ENCODE peak calls at places on chromosome 12, in four cellular contexts. C is CD4-positive, alpha-beta T cell; K is natural killer cell; S is HFF-Myc. L is an unnamed sample.

GRCh38 chr12:32875990-32876389 is 20.6 kb downstream of the PKP2 start:
- DNase-seq in C (no peak), K (no peak), S (no peak), L (no peak)

GRCh38 chr12:12562016-12562483 is 613 bp downstream of the DUSP16 start:
- DNase-seq in C (no peak), K (peak; percentile 34), S (no peak), L (peak; percentile 22)

GRCh38 chr12:95701275-95701674 is 89.3 kb downstream of the NTN4 start:
- DNase-seq in S (no peak), C (no peak), K (no peak), L (no peak)

GRCh38 chr12:132489078-132489601 is 811 bp upstream of the FBRSL1 start:
- DNase-seq in K (peak; percentile 74), C (peak; percentile 57), S (no peak), L (no peak)

GRCh38 chr12:3204716-3205617 is 127.8 kb downstream of the TSPAN9 start:
- DNase-seq in K (no peak), S (no peak), C (no peak), L (no peak)

GRCh38 chr12:124327362-124328043 is 32.6 kb downstream of the RFLNA start:
- DNase-seq in C (no peak), K (no peak), S (no peak), L (no peak)

GRCh38 chr12:526089-526488 is 66.3 kb downstream of the B4GALNT3 start:
- DNase-seq in K (no peak), S (no peak), C (no peak), L (no peak)

GRCh38 chr12:26830358-26830757 is 2.6 kb downstream of the ITPR2 start:
- DNase-seq in C (no peak), S (no peak), K (no peak), L (no peak)

GRCh38 chr12:55931780-55932545 is 1.0 kb downstream of the DGKA start:
- DNase-seq in S (no peak), C (no peak), K (peak; percentile 40), L (peak; percentile 22)

GRCh38 chr12:88391556-88391955 is 188.7 kb downstream of the KITLG start:
- DNase-seq in C (no peak), K (no peak), S (peak; percentile 65), L (no peak)

GRCh38 chr12:124410354-124411175 is 115.7 kb downstream of the RFLNA start:
- DNase-seq in C (no peak), S (no peak), K (no peak), L (no peak)

GRCh38 chr12:111635524-111635923 is 36.4 kb upstream of the ATXN2 start:
- DNase-seq in K (no peak), S (no peak), C (no peak), L (no peak)

GRCh38 chr12:73935817-73936216 is 601.8 kb upstream of the ATXN7L3B start:
- DNase-seq in C (no peak), K (no peak), S (no peak), L (no peak)

GRCh38 chr12:56462565-56462964 is 5.8 kb upstream of the SPRYD4 start:
- DNase-seq in S (no peak), K (no peak), C (no peak), L (no peak)

GRCh38 chr12:115101518-115101917 is 417.5 kb upstream of the TBX3 start:
- DNase-seq in S (no peak), C (no peak), K (no peak), L (no peak)

GRCh38 chr12:26528943-26529342 is 304.1 kb downstream of the ITPR2 start:
- DNase-seq in S (no peak), K (no peak), C (no peak), L (no peak)

GRCh38 chr12:56020437-56021189 is at the start of gene IKZF4:
- DNase-seq in K (no peak), S (no peak), C (no peak), L (peak; percentile 42)

GRCh38 chr12:66409195-66409871 is 107.0 kb downstream of the HELB start:
- DNase-seq in K (no peak), C (peak; percentile 25), S (peak; percentile 58), L (no peak)

DNA sequence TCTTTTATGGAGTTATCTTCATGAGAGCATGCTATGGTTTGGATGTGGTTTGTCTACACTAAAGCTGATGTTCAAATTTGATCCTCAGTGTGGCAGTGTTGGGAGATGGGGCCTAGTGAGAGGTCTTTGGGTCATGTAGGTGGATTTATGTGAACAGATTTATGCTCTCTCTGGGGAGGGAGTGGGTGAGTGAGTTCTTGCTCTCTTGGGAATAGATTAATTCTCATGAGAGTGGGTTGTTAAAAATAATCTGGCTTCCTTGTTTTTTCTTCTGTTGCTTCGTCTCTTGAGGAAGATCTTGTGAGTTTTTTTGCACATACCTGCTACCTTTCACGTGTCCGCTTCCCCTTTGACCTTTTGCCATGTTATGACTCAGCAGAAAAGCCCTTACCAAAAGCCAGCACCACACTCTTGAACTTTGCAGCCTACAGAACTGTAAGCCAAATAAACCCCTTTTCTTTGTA is 20.5 kb downstream of the DERA start:
- DNase-seq in S (no peak), K (no peak), C (no peak), L (no peak)
- TF ChIP-seq CTCF in S (no peak), K (no peak), C (no peak), L (peak; percentile 5)

GRCh38 chr12:29086325-29087271 is 62.5 kb upstream of the FAR2 start:
- DNase-seq in S (no peak), C (no peak), K (no peak), L (no peak)

GRCh38 chr12:29088611-29089219 is 60.4 kb upstream of the FAR2 start:
- DNase-seq in S (peak; percentile 4), C (no peak), K (no peak), L (no peak)
- TF ChIP-seq CTCF in S (peak; percentile 31), C (peak; percentile 67), K (peak; percentile 61), L (peak; percentile 48)

GRCh38 chr12:122946690-122947271 is 19.5 kb downstream of the ABCB9 start:
- DNase-seq in S (peak; percentile 98), K (peak; percentile 84), C (peak; percentile 23), L (no peak)
- TF ChIP-seq CTCF in S (peak; percentile 52), K (no peak), C (no peak), L (no peak)

GRCh38 chr12:108967869-108968540 is 52.9 kb downstream of the SVOP start:
- DNase-seq in K (no peak), C (no peak), S (no peak), L (no peak)
- TF ChIP-seq CTCF in K (peak; percentile 14), C (peak; percentile 31), S (peak; percentile 52), L (peak; percentile 41)

DNA sequence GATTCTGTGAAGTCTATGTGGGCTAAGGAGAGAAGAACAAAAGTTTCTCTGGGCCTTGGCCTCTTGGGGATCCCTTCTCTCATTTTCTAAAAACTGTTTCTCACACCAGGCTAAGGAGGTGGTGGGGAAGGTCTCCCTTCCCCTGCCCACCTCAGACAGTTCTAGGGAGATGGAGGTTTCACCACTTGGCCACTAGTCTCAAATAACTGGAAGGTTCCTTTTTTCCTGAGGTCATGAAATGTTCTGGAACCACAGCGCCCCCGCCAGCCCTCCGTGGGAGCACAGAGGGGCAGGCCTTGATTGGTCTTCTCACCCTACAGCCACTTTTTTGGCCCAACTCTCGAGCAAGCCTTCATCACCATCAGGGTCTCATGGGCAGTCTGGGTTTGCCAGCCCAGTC is 12.6 kb downstream of the C12orf43 start:
- DNase-seq in K (no peak), C (no peak), S (no peak), L (no peak)
- TF ChIP-seq CTCF in K (no peak), C (no peak), S (no peak), L (peak; percentile 49)

GRCh38 chr12:57737467-57738141 is 938 bp downstream of the AGAP2 start:
- DNase-seq in K (no peak), C (no peak), S (no peak), L (no peak)
- TF ChIP-seq CTCF in K (no peak), C (no peak), S (no peak), L (peak; percentile 31)